ENCODE peak calls at places on chromosomes 11 and 22, in four cellular contexts. E is AG09319, V is GM12864, L is colonic mucosa. U is an unnamed sample.
A peak's percentile ranks its signal among the peaks of the same experiment; 100 is the strongest.

GRCh38 chr22:37229805-37230672 is 14.0 kb downstream of the RAC2 start:
- DNase-seq in E (no peak), V (peak; percentile 82), L (peak; percentile 58), U (no peak)

GRCh38 chr11:57324154-57324885 is 432 bp downstream of the TNKS1BP1 start:
- DNase-seq in E (no peak), V (no peak), L (peak; percentile 51), U (peak; percentile 40)

GRCh38 chr11:86484164-86484794 is 109.6 kb downstream of the CCDC81 start:
- DNase-seq in E (peak; percentile 94), V (no peak), L (no peak), U (no peak)

GRCh38 chr11:71988050-71988449 is 10.7 kb upstream of the IL18BP start:
- DNase-seq in E (peak; percentile 61), V (no peak), L (no peak), U (no peak)

GRCh38 chr22:48979482-48979881 is 848.2 kb downstream of the BRD1 start:
- DNase-seq in E (no peak), V (no peak), L (no peak), U (no peak)

GRCh38 chr22:30733081-30733680 is 38.5 kb downstream of the OSBP2 start:
- DNase-seq in E (no peak), V (no peak), L (no peak), U (no peak)

GRCh38 chr22:48955351-48956311 is 872.0 kb downstream of the BRD1 start:
- DNase-seq in E (no peak), V (no peak), L (peak; percentile 1), U (peak; percentile 3)

GRCh38 chr22:32396255-32396654 is 15.8 kb downstream of the RTCB start:
- DNase-seq in E (no peak), V (no peak), L (no peak), U (no peak)

GRCh38 chr11:29310016-29310415 is 706.8 kb downstream of the KCNA4 start:
- DNase-seq in E (no peak), V (no peak), L (no peak), U (no peak)

DNA sequence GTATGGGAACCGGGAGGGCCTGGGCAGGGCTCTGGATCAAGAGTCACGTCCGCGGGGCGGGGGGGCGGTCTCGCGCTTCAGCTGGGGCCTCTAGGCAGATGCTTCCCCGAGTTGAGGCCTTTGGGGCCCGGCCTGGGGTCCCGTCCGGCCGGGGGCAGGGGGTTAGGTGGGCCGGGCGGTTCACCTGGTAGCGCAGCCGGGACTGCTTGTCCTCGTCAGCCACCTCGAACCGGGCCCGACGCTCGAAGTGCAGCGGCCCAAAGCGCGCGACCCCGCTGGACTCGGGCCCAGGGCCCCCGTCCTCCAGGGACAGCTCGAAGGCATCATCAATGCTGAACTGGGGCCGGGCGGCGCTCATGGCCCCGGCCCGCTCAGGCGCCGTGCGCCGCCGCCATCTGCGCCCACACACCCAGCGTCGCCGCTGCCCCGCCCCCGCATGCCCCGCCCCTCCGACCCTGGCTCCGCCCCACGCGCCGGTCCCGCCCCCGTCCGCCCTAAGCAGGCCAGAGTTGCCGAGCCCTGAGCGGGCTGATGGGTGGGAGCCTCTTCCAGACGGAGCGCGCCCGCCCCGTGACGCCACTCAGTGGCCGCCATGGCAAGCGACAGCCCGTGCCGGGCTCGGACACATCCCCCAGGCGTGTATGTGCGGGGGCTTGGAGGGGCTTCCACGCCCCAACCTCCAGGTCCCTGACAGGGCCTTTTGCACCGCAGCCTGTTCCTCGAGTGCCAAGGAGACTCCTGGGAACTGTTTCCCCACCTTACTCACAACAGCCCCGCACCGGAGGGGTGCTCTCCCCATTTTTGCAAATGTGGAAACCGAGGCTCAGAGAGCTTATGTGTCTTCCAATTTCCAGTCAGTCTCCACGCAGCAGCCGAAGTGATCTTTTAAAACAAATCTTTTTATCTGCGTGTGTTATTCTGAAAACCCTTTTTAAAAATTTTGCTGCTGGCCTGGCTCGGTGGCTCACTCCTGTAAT is at the start of gene TMEM134:
- DNase-seq in E (peak; percentile 77), V (peak; percentile 76), L (peak; percentile 92), U (peak; percentile 90)
- TF ChIP-seq CTCF in E (peak; percentile 44), V (peak; percentile 62), L (peak; percentile 26), U (peak; percentile 63)

GRCh38 chr11:76810151-76810853 is 27.1 kb downstream of the TSKU start:
- DNase-seq in E (no peak), V (no peak), L (peak; percentile 75), U (no peak)
- TF ChIP-seq CTCF in E (peak; percentile 67), V (peak; percentile 30), L (no peak), U (peak; percentile 79)

GRCh38 chr11:102254047-102254446 is 63.2 kb upstream of the BIRC3 start:
- DNase-seq in E (no peak), V (no peak), L (no peak), U (no peak)
- TF ChIP-seq CTCF in E (no peak), V (peak; percentile 37), L (no peak), U (no peak)

DNA sequence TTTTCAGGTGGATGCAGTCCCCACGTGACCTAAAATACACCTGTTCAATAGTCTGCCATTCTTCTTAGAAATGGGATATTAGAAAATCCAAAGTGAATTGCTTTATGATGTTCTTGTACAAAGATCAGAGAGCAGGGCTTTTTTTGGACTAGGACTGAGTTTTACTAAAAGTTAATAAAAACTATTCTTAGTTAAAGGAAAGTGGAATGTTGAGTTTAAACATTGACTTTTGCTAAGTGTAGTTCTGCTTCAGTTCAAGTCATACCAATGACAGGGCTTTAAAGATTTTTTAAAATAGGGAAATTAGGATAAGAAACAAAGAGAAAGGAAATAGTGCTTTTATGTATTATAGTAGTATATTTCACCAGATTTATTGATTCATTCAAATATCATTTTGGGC is at the start of gene SLC22A24:
- DNase-seq in E (no peak), V (no peak), L (no peak), U (no peak)
- TF ChIP-seq CTCF in E (no peak), V (no peak), L (no peak), U (no peak)

GRCh38 chr11:44066732-44067131 is 662 bp downstream of the ACCS start:
- DNase-seq in E (peak; percentile 14), V (no peak), L (peak; percentile 44), U (peak; percentile 9)
- TF ChIP-seq CTCF in E (no peak), V (no peak), L (no peak), U (no peak)

GRCh38 chr11:18774801-18775200 is 16.8 kb downstream of the PTPN5 start:
- DNase-seq in E (no peak), V (no peak), L (no peak), U (no peak)

GRCh38 chr11:18776324-18776723 is 15.3 kb downstream of the PTPN5 start:
- DNase-seq in E (no peak), V (no peak), L (no peak), U (no peak)

GRCh38 chr11:18773681-18774080 is 17.9 kb downstream of the PTPN5 start:
- DNase-seq in E (no peak), V (no peak), L (no peak), U (no peak)

GRCh38 chr11:18773104-18773503 is 18.5 kb downstream of the PTPN5 start:
- DNase-seq in E (no peak), V (no peak), L (no peak), U (no peak)

DNA sequence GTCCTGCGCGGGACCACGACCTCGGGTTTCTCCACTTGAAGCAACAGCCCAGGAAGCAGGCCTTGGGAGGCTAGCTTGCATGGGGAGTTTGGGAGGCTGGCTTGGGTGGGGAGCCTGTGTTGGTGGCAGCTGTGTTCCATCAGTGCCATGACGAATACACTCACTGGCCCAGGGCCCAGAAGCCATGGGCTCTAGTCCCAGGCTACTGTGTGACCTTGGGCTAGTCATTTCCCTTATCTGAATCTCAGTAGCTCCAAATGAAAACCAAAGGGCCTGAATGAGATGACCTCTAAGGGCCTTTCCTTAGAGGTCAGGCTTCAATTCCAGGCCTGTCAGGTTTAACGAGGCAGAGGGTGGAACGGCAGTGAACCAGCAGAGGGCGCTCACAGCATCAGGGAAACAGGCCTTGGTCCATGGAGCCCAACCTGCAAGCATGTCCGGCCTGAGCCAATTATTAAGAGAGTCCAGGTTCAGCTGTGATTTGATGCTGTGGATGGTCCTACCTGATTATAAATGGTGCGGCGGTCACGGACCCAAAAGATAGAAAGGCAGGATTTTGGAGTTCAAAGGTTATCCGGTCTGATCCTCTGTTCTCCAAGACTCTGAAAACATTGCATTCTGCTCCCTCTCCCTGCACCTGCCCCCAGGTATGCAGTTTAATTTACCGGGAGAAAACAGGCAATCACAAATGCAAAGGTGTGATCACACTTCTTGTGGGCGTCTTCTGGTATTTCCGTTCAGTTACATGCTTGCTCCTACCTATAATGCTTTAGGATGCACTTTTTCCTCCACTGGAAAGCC is 15.9 kb downstream of the PTPN5 start:
- DNase-seq in E (no peak), V (no peak), L (peak; percentile 78), U (peak; percentile 57)
- TF ChIP-seq CTCF in E (peak; percentile 67), V (peak; percentile 97), L (peak; percentile 59), U (peak; percentile 37)

GRCh38 chr11:36793542-36793926 is 195.5 kb upstream of the RAG2 start:
- DNase-seq in E (no peak), V (no peak), L (no peak), U (no peak)
- TF ChIP-seq CTCF in E (peak; percentile 10), V (no peak), L (no peak), U (no peak)

GRCh38 chr11:124899376-124900145 is 1.9 kb upstream of the ROBO4 start:
- DNase-seq in E (no peak), V (no peak), L (no peak), U (no peak)
- TF ChIP-seq CTCF in E (no peak), V (no peak), L (no peak), U (no peak)

GRCh38 chr11:1908579-1908978 is 10.9 kb upstream of the TNNT3 start:
- DNase-seq in E (no peak), V (no peak), L (no peak), U (no peak)
- TF ChIP-seq CTCF in E (no peak), V (no peak), L (no peak), U (no peak)

DNA sequence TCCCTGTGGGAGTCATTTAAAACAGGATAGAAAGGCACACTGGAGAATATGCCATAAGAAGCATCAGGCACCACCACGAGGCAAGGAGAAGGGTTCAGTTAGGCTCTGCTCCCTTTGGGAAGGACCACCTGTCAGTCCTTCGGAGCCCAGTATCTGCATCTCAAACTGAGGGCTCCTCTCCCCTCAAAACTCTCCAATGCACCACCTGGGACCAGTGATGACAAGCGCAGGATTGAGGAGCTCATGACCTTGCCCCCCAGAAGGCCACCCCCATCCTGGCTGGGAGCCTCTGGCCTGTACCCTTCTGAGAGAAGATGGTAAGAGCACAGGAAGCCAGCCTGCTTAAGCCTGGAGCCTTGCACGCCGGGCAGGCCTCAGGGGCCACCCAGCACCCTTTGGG is 39.4 kb downstream of the OPCML start:
- DNase-seq in E (no peak), V (no peak), L (no peak), U (no peak)
- TF ChIP-seq CTCF in E (no peak), V (no peak), L (no peak), U (no peak)

U was measured in prostate gland.